ENCODE peak calls at places on chromosomes 13 and 19, in six cellular contexts. P is H9, W is cardiac fibroblast, K is NCI-H1417, C is NCI-H1694 treated with DMSO at 0.1 percent for 48 hours, V is GM13977. U is an unnamed sample.

GRCh38 chr13:60001892-60002291 is 161.8 kb downstream of the DIAPH3 start:
- DNase-seq in P (no peak), W (peak), K (no peak), C (no peak), V (no peak), U (no peak)

GRCh38 chr13:113639661-113640262 is 18.2 kb downstream of the ATP4B start:
- DNase-seq in P (no peak), W (no peak), K (no peak), C (no peak), V (no peak), U (no peak)

GRCh38 chr13:28035146-28035782 is 46.8 kb upstream of the URAD start:
- DNase-seq in P (no peak), W (no peak), K (peak), C (no peak), V (no peak), U (peak)

GRCh38 chr13:48304132-48304876 is 753 bp downstream of the RB1 start:
- DNase-seq in P (no peak), W (peak), K (no peak), C (peak), V (peak), U (peak)

GRCh38 chr13:94550030-94550738 is 45.8 kb downstream of the TGDS start:
- DNase-seq in P (no peak), W (peak), K (peak), C (no peak), V (no peak), U (peak)

GRCh38 chr19:688992-689391 is 6.3 kb downstream of the PRSS57 start:
- DNase-seq in P (no peak), W (no peak), K (no peak), C (no peak), V (no peak), U (no peak)

GRCh38 chr13:47277774-47278173 is 380.9 kb upstream of the HTR2A start:
- DNase-seq in P (no peak), W (peak), K (no peak), C (no peak), V (no peak), U (peak)

GRCh38 chr13:26222523-26223046 is 471 bp upstream of the RNF6 start:
- DNase-seq in P (no peak), W (no peak), K (no peak), C (peak), V (no peak), U (no peak)

GRCh38 chr13:113654175-113654560 is 3.8 kb downstream of the ATP4B start:
- DNase-seq in P (no peak), W (no peak), K (no peak), C (no peak), V (no peak), U (no peak)

GRCh38 chr13:39777527-39778061 is 122.1 kb downstream of the COG6 start:
- DNase-seq in P (no peak), W (peak), K (no peak), C (peak), V (no peak), U (peak)

GRCh38 chr19:55383279-55383788 is 758 bp downstream of the TMEM238 start:
- DNase-seq in P (no peak), W (no peak), K (no peak), C (no peak), V (no peak), U (no peak)

GRCh38 chr13:28459911-28460310 is 35.0 kb downstream of the FLT1 start:
- DNase-seq in P (no peak), W (no peak), K (no peak), C (peak), V (no peak), U (no peak)

GRCh38 chr13:112752711-112753541 is 63.1 kb downstream of the ATP11A start:
- DNase-seq in P (no peak), W (no peak), K (no peak), C (no peak), V (no peak), U (no peak)

GRCh38 chr13:82797876-82798275 is 1084.4 kb downstream of the SLITRK1 start:
- DNase-seq in P (no peak), W (no peak), K (no peak), C (no peak), V (no peak), U (no peak)

GRCh38 chr13:30810261-30810701 is 74.9 kb downstream of the ALOX5AP start:
- DNase-seq in P (no peak), W (no peak), K (no peak), C (peak), V (no peak), U (no peak)

GRCh38 chr13:108508263-108508662 is 121.1 kb upstream of the MYO16 start:
- DNase-seq in P (peak), W (peak), K (no peak), C (peak), V (peak), U (peak)

GRCh38 chr13:48296528-48296927 is 7.0 kb upstream of the RB1 start:
- DNase-seq in P (no peak), W (no peak), K (no peak), C (no peak), V (no peak), U (no peak)

GRCh38 chr19:18020212-18021067 is 12.5 kb downstream of the ARRDC2 start:
- DNase-seq in P (no peak), W (peak), K (no peak), C (no peak), V (no peak), U (peak)

GRCh38 chr13:37134411-37135041 is 29.1 kb upstream of the CSNK1A1L start:
- DNase-seq in P (no peak), W (peak), K (no peak), C (no peak), V (no peak), U (peak)

GRCh38 chr13:58051807-58052375 is 420.3 kb downstream of the PCDH17 start:
- DNase-seq in P (peak), W (no peak), K (no peak), C (no peak), V (no peak), U (no peak)

GRCh38 chr19:1921326-1921725 is 16.1 kb downstream of the ADAT3 start:
- DNase-seq in P (no peak), W (no peak), K (no peak), C (no peak), V (no peak), U (no peak)

GRCh38 chr19:49957262-49957915 is 3.6 kb downstream of the SIGLEC11 start:
- DNase-seq in P (no peak), W (no peak), K (no peak), C (no peak), V (no peak), U (no peak)

GRCh38 chr19:19613456-19613855 is 5.0 kb downstream of the PBX4 start:
- DNase-seq in P (no peak), W (no peak), K (no peak), C (no peak), V (no peak), U (no peak)

GRCh38 chr19:42563352-42564210 is 31.1 kb downstream of the CEACAM8 start:
- DNase-seq in P (peak), W (peak), K (peak), C (no peak), V (peak), U (peak)

GRCh38 chr13:23460921-23461320 is 27.4 kb upstream of the SACS start:
- DNase-seq in P (no peak), W (no peak), K (no peak), C (no peak), V (no peak), U (no peak)

GRCh38 chr13:75779393-75779792 is 143.3 kb downstream of the LMO7 start:
- DNase-seq in P (no peak), W (no peak), K (no peak), C (no peak), V (no peak), U (no peak)

GRCh38 chr13:41053384-41053826 is 7.9 kb upstream of the WBP4 start:
- DNase-seq in P (no peak), W (peak), K (no peak), C (no peak), V (peak), U (peak)

GRCh38 chr19:10929402-10929794 is 787 bp downstream of the TIMM29 start:
- DNase-seq in P (no peak), W (no peak), K (no peak), C (no peak), V (no peak), U (no peak)

GRCh38 chr13:98253526-98253925 is 76.5 kb upstream of the RNF113B start:
- DNase-seq in P (no peak), W (no peak), K (no peak), C (no peak), V (no peak), U (no peak)

GRCh38 chr13:101170306-101170705 is 246.0 kb downstream of the NALCN start:
- DNase-seq in P (no peak), W (no peak), K (no peak), C (no peak), V (no peak), U (no peak)

GRCh38 chr19:5130371-5131030 is 161.6 kb downstream of the KDM4B start:
- DNase-seq in P (no peak), W (no peak), K (no peak), C (no peak), V (peak), U (no peak)

GRCh38 chr19:56211718-56212117 is 9.6 kb downstream of the ZSCAN5C start:
- DNase-seq in P (no peak), W (no peak), K (no peak), C (no peak), V (no peak), U (no peak)

GRCh38 chr19:47272448-47273312 is 2.0 kb upstream of the INAFM1 start:
- DNase-seq in P (no peak), W (no peak), K (no peak), C (no peak), V (no peak), U (no peak)

GRCh38 chr13:33375421-33375820 is 89.9 kb upstream of the STARD13 start:
- DNase-seq in P (no peak), W (no peak), K (peak), C (no peak), V (no peak), U (no peak)

GRCh38 chr19:33199441-33200265 is 5.5 kb downstream of the LRP3 start:
- DNase-seq in P (no peak), W (no peak), K (no peak), C (no peak), V (no peak), U (no peak)

U was measured in IMR-90.